ENCODE peak calls at places on chromosome 12, in ten cellular contexts. One of them, this sample, is unnamed.

GRCh38 chr12:58425481-58426392 is 484.4 kb downstream of the ATP23 start:
- DNase-seq in left ventricle myocardium inferior: no peak
- DNase-seq in heart right ventricle: no peak
- DNase-seq in kidney: peak; percentile 72
- DNase-seq in ovary: peak; percentile 15
- DNase-seq in testis: peak; percentile 30
- DNase-seq in IMR-90: peak; percentile 94
- DNase-seq in transverse colon: peak; percentile 31
- DNase-seq in endodermal cell: peak; percentile 88
- DNase-seq in uterus: no peak
- DNase-seq in this sample: peak; percentile 33

GRCh38 chr12:42960087-42960527 is 370.6 kb upstream of the PRICKLE1 start:
- DNase-seq in uterus: no peak
- DNase-seq in endodermal cell: no peak
- DNase-seq in kidney: no peak
- DNase-seq in testis: no peak
- DNase-seq in ovary: no peak
- DNase-seq in transverse colon: no peak
- DNase-seq in heart right ventricle: no peak
- DNase-seq in left ventricle myocardium inferior: no peak
- DNase-seq in IMR-90: peak; percentile 2
- DNase-seq in this sample: no peak

GRCh38 chr12:108783446-108783845 is 52.1 kb upstream of the CORO1C start:
- DNase-seq in endodermal cell: no peak
- DNase-seq in testis: no peak
- DNase-seq in uterus: no peak
- DNase-seq in heart right ventricle: no peak
- DNase-seq in transverse colon: no peak
- DNase-seq in kidney: no peak
- DNase-seq in ovary: no peak
- DNase-seq in IMR-90: no peak
- DNase-seq in left ventricle myocardium inferior: no peak
- DNase-seq in this sample: peak; percentile 30

GRCh38 chr12:62458626-62459025 is 8.0 kb upstream of the MON2 start:
- DNase-seq in heart right ventricle: no peak
- DNase-seq in testis: no peak
- DNase-seq in left ventricle myocardium inferior: no peak
- DNase-seq in ovary: no peak
- DNase-seq in IMR-90: no peak
- DNase-seq in transverse colon: no peak
- DNase-seq in kidney: no peak
- DNase-seq in uterus: no peak
- DNase-seq in endodermal cell: no peak
- DNase-seq in this sample: no peak

GRCh38 chr12:591167-591570 is 72.1 kb downstream of the NINJ2 start:
- DNase-seq in kidney: no peak
- DNase-seq in endodermal cell: peak; percentile 77
- DNase-seq in IMR-90: no peak
- DNase-seq in testis: no peak
- DNase-seq in transverse colon: no peak
- DNase-seq in uterus: no peak
- DNase-seq in heart right ventricle: peak; percentile 80
- DNase-seq in left ventricle myocardium inferior: peak; percentile 78
- DNase-seq in ovary: no peak
- DNase-seq in this sample: no peak

GRCh38 chr12:121069206-121069605 is 30.2 kb upstream of the OASL start:
- DNase-seq in heart right ventricle: no peak
- DNase-seq in uterus: no peak
- DNase-seq in ovary: no peak
- DNase-seq in endodermal cell: peak; percentile 11
- DNase-seq in left ventricle myocardium inferior: no peak
- DNase-seq in kidney: no peak
- DNase-seq in IMR-90: no peak
- DNase-seq in transverse colon: no peak
- DNase-seq in testis: no peak
- DNase-seq in this sample: no peak

GRCh38 chr12:54033106-54033979 is 493 bp downstream of the HOXC5 start:
- DNase-seq in left ventricle myocardium inferior: no peak
- DNase-seq in heart right ventricle: no peak
- DNase-seq in transverse colon: no peak
- DNase-seq in endodermal cell: peak; percentile 78
- DNase-seq in uterus: peak; percentile 58
- DNase-seq in IMR-90: no peak
- DNase-seq in ovary: peak; percentile 55
- DNase-seq in testis: peak; percentile 42
- DNase-seq in kidney: peak; percentile 90
- DNase-seq in this sample: no peak

GRCh38 chr12:19288603-19289244 is 150.6 kb upstream of the AEBP2 start:
- DNase-seq in endodermal cell: no peak
- DNase-seq in kidney: no peak
- DNase-seq in testis: no peak
- DNase-seq in left ventricle myocardium inferior: no peak
- DNase-seq in heart right ventricle: no peak
- DNase-seq in uterus: no peak
- DNase-seq in transverse colon: no peak
- DNase-seq in IMR-90: peak; percentile 44
- DNase-seq in ovary: no peak
- DNase-seq in this sample: no peak

GRCh38 chr12:51262758-51263177 is 7.4 kb downstream of the SMAGP start:
- DNase-seq in IMR-90: peak; percentile 48
- DNase-seq in endodermal cell: peak; percentile 90
- DNase-seq in left ventricle myocardium inferior: no peak
- DNase-seq in transverse colon: peak; percentile 79
- DNase-seq in uterus: no peak
- DNase-seq in kidney: peak; percentile 85
- DNase-seq in ovary: peak; percentile 75
- DNase-seq in heart right ventricle: no peak
- DNase-seq in testis: peak; percentile 75
- DNase-seq in this sample: no peak

GRCh38 chr12:43285248-43285647 is 266.8 kb downstream of the ADAMTS20 start:
- DNase-seq in uterus: no peak
- DNase-seq in IMR-90: peak; percentile 98
- DNase-seq in testis: no peak
- DNase-seq in left ventricle myocardium inferior: no peak
- DNase-seq in transverse colon: no peak
- DNase-seq in endodermal cell: no peak
- DNase-seq in kidney: no peak
- DNase-seq in heart right ventricle: no peak
- DNase-seq in ovary: no peak
- DNase-seq in this sample: no peak

GRCh38 chr12:131896811-131897270 is 2.4 kb downstream of the ULK1 start:
- DNase-seq in uterus: peak; percentile 94
- DNase-seq in IMR-90: no peak
- DNase-seq in transverse colon: no peak
- DNase-seq in testis: no peak
- DNase-seq in ovary: no peak
- DNase-seq in kidney: no peak
- DNase-seq in heart right ventricle: no peak
- DNase-seq in left ventricle myocardium inferior: peak; percentile 92
- DNase-seq in endodermal cell: no peak
- DNase-seq in this sample: peak; percentile 88

GRCh38 chr12:32107376-32108267 is 975 bp downstream of the BICD1 start:
- DNase-seq in endodermal cell: peak; percentile 72
- DNase-seq in IMR-90: peak; percentile 80
- DNase-seq in transverse colon: peak; percentile 13
- DNase-seq in heart right ventricle: no peak
- DNase-seq in testis: peak; percentile 25
- DNase-seq in kidney: no peak
- DNase-seq in ovary: peak; percentile 33
- DNase-seq in uterus: peak; percentile 27
- DNase-seq in left ventricle myocardium inferior: no peak
- DNase-seq in this sample: no peak

GRCh38 chr12:34363050-34363673 is 340.9 kb downstream of the ALG10 start:
- DNase-seq in testis: no peak
- DNase-seq in heart right ventricle: no peak
- DNase-seq in ovary: no peak
- DNase-seq in endodermal cell: no peak
- DNase-seq in transverse colon: no peak
- DNase-seq in IMR-90: no peak
- DNase-seq in kidney: no peak
- DNase-seq in left ventricle myocardium inferior: no peak
- DNase-seq in uterus: no peak
- DNase-seq in this sample: no peak

GRCh38 chr12:34371050-34371449 is 348.8 kb downstream of the ALG10 start:
- DNase-seq in endodermal cell: no peak
- DNase-seq in heart right ventricle: no peak
- DNase-seq in IMR-90: no peak
- DNase-seq in transverse colon: no peak
- DNase-seq in uterus: no peak
- DNase-seq in left ventricle myocardium inferior: no peak
- DNase-seq in testis: no peak
- DNase-seq in kidney: no peak
- DNase-seq in ovary: no peak
- DNase-seq in this sample: no peak

GRCh38 chr12:34373926-34374325 is 351.6 kb downstream of the ALG10 start:
- DNase-seq in transverse colon: no peak
- DNase-seq in IMR-90: no peak
- DNase-seq in kidney: no peak
- DNase-seq in left ventricle myocardium inferior: no peak
- DNase-seq in heart right ventricle: no peak
- DNase-seq in testis: no peak
- DNase-seq in uterus: no peak
- DNase-seq in ovary: no peak
- DNase-seq in endodermal cell: no peak
- DNase-seq in this sample: no peak

GRCh38 chr12:34372003-34372402 is 349.7 kb downstream of the ALG10 start:
- DNase-seq in transverse colon: no peak
- DNase-seq in IMR-90: no peak
- DNase-seq in heart right ventricle: no peak
- DNase-seq in left ventricle myocardium inferior: no peak
- DNase-seq in uterus: no peak
- DNase-seq in kidney: no peak
- DNase-seq in testis: no peak
- DNase-seq in endodermal cell: no peak
- DNase-seq in ovary: no peak
- DNase-seq in this sample: no peak

GRCh38 chr12:34368079-34368478 is 345.8 kb downstream of the ALG10 start:
- DNase-seq in heart right ventricle: no peak
- DNase-seq in left ventricle myocardium inferior: no peak
- DNase-seq in ovary: no peak
- DNase-seq in transverse colon: no peak
- DNase-seq in IMR-90: no peak
- DNase-seq in endodermal cell: no peak
- DNase-seq in testis: no peak
- DNase-seq in uterus: no peak
- DNase-seq in kidney: no peak
- DNase-seq in this sample: no peak
- H3K9me3 ChIP-seq in heart right ventricle: no peaks in the 10 kb centered on the region
- H3K9me3 ChIP-seq in left ventricle myocardium inferior: peaks cover 85% of the 10 kb centered on the region
- H3K9me3 ChIP-seq in ovary: peaks cover 3% of the 10 kb centered on the region
- H3K9me3 ChIP-seq in transverse colon: peaks cover 42% of the 10 kb centered on the region
- H3K9me3 ChIP-seq in IMR-90: peaks cover 40% of the 10 kb centered on the region
- H3K9me3 ChIP-seq in endodermal cell: peaks cover 10% of the 10 kb centered on the region
- H3K9me3 ChIP-seq in testis: no peaks in the 10 kb centered on the region
- H3K9me3 ChIP-seq in uterus: peaks cover 9% of the 10 kb centered on the region
- H3K9me3 ChIP-seq in kidney: peaks cover 11% of the 10 kb centered on the region
- H3K9me3 ChIP-seq in this sample: no peaks in the 10 kb centered on the region

GRCh38 chr12:66837311-66837627 is 158.4 kb upstream of the GRIP1 start:
- DNase-seq in endodermal cell: no peak
- DNase-seq in kidney: no peak
- DNase-seq in uterus: no peak
- DNase-seq in testis: no peak
- DNase-seq in heart right ventricle: no peak
- DNase-seq in transverse colon: no peak
- DNase-seq in IMR-90: no peak
- DNase-seq in left ventricle myocardium inferior: no peak
- DNase-seq in ovary: no peak
- DNase-seq in this sample: no peak

GRCh38 chr12:66831495-66831894 is 152.6 kb upstream of the GRIP1 start:
- DNase-seq in IMR-90: no peak
- DNase-seq in testis: no peak
- DNase-seq in transverse colon: no peak
- DNase-seq in left ventricle myocardium inferior: no peak
- DNase-seq in kidney: no peak
- DNase-seq in uterus: no peak
- DNase-seq in ovary: no peak
- DNase-seq in endodermal cell: no peak
- DNase-seq in heart right ventricle: no peak
- DNase-seq in this sample: no peak

GRCh38 chr12:66832997-66833396 is 154.1 kb upstream of the GRIP1 start:
- DNase-seq in kidney: no peak
- DNase-seq in IMR-90: no peak
- DNase-seq in transverse colon: no peak
- DNase-seq in testis: no peak
- DNase-seq in uterus: no peak
- DNase-seq in ovary: no peak
- DNase-seq in endodermal cell: no peak
- DNase-seq in heart right ventricle: no peak
- DNase-seq in left ventricle myocardium inferior: no peak
- DNase-seq in this sample: no peak

GRCh38 chr12:66836623-66837310 is 157.9 kb upstream of the GRIP1 start:
- DNase-seq in testis: no peak
- DNase-seq in left ventricle myocardium inferior: no peak
- DNase-seq in uterus: no peak
- DNase-seq in heart right ventricle: no peak
- DNase-seq in kidney: no peak
- DNase-seq in transverse colon: no peak
- DNase-seq in endodermal cell: no peak
- DNase-seq in ovary: no peak
- DNase-seq in IMR-90: no peak
- DNase-seq in this sample: no peak
- H3K4me3 ChIP-seq in testis: no peak overlapping the region
- H3K4me3 ChIP-seq in left ventricle myocardium inferior: no peak overlapping the region
- H3K4me3 ChIP-seq in uterus: no peak overlapping the region
- H3K4me3 ChIP-seq in heart right ventricle: no peak overlapping the region
- H3K4me3 ChIP-seq in kidney: no peak overlapping the region
- H3K4me3 ChIP-seq in transverse colon: no peak overlapping the region
- H3K4me3 ChIP-seq in endodermal cell: no peak overlapping the region
- H3K4me3 ChIP-seq in ovary: no peak overlapping the region
- H3K4me3 ChIP-seq in IMR-90: no peak overlapping the region
- H3K4me3 ChIP-seq in this sample: no peak overlapping the region

DNA sequence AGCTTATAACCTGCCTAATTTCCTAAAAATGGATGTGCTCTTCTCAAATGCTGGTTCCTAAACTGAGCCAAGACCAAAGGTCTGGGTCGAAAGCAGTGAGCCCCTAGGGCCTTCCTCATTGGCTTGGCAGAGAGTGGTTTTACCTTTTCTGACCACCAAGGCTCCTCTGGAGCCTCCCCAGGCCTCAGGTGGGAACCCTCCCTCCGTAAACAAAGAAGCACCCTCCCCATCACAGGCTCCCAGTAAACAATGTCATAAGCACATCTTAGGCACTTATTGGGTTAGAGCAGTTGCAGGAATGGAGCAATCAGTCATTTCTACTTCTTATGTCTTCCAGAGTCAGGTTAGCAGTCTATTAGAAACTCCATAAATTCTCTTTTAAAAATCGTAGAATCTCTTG is 6.0 kb downstream of the CHPT1 start:
- DNase-seq in uterus: no peak
- DNase-seq in kidney: no peak
- DNase-seq in heart right ventricle: no peak
- DNase-seq in ovary: no peak
- DNase-seq in testis: no peak
- DNase-seq in endodermal cell: peak; percentile 58
- DNase-seq in IMR-90: no peak
- DNase-seq in transverse colon: no peak
- DNase-seq in left ventricle myocardium inferior: no peak
- DNase-seq in this sample: no peak
- H3K4me1 ChIP-seq in uterus: peaks cover 2% of the 10 kb centered on the region
- H3K4me1 ChIP-seq in kidney: peaks cover 10% of the 10 kb centered on the region
- H3K4me1 ChIP-seq in heart right ventricle: peaks cover 29% of the 10 kb centered on the region
- H3K4me1 ChIP-seq in ovary: peaks cover 3% of the 10 kb centered on the region
- H3K4me1 ChIP-seq in testis: peaks cover 5% of the 10 kb centered on the region
- H3K4me1 ChIP-seq in endodermal cell: no peaks in the 10 kb centered on the region
- H3K4me1 ChIP-seq in IMR-90: no peaks in the 10 kb centered on the region
- H3K4me1 ChIP-seq in transverse colon: no peaks in the 10 kb centered on the region
- H3K4me1 ChIP-seq in left ventricle myocardium inferior: peaks cover 78% of the 10 kb centered on the region
- H3K4me1 ChIP-seq in this sample: peaks cover 48% of the 10 kb centered on the region

GRCh38 chr12:34203866-34204620 is 181.7 kb downstream of the ALG10 start:
- DNase-seq in IMR-90: no peak
- DNase-seq in heart right ventricle: no peak
- DNase-seq in left ventricle myocardium inferior: no peak
- DNase-seq in testis: no peak
- DNase-seq in endodermal cell: no peak
- DNase-seq in uterus: no peak
- DNase-seq in ovary: no peak
- DNase-seq in transverse colon: no peak
- DNase-seq in kidney: no peak
- DNase-seq in this sample: no peak
- H3K9me3 ChIP-seq in IMR-90: peaks cover 45% of the 10 kb centered on the region
- H3K9me3 ChIP-seq in heart right ventricle: no peaks in the 10 kb centered on the region
- H3K9me3 ChIP-seq in left ventricle myocardium inferior: no peaks in the 10 kb centered on the region
- H3K9me3 ChIP-seq in testis: no peaks in the 10 kb centered on the region
- H3K9me3 ChIP-seq in endodermal cell: peaks cover 48% of the 10 kb centered on the region
- H3K9me3 ChIP-seq in uterus: no peaks in the 10 kb centered on the region
- H3K9me3 ChIP-seq in ovary: no peaks in the 10 kb centered on the region
- H3K9me3 ChIP-seq in transverse colon: no peaks in the 10 kb centered on the region
- H3K9me3 ChIP-seq in kidney: no peaks in the 10 kb centered on the region
- H3K9me3 ChIP-seq in this sample: no peaks in the 10 kb centered on the region